ENCODE peak calls at places on chromosomes 3 and 15, in six cellular contexts. O is HepG2, R is GM12878, Z is K562, N is SK-N-SH, L is H1. U is an unnamed sample.

GRCh38 chr15:32908921-32909320 is 191.1 kb downstream of the GREM1 start:
- DNase-seq in R (no peak), O (no peak), N (no peak), Z (no peak), L (no peak), U (no peak)

GRCh38 chr3:3635109-3635508 is 164.1 kb upstream of the LRRN1 start:
- DNase-seq in Z (no peak), R (no peak), N (no peak), O (no peak), L (no peak), U (no peak)

GRCh38 chr15:68389936-68390790 is 41.8 kb downstream of the ITGA11 start:
- DNase-seq in O (no peak), N (no peak), R (peak; percentile 37), L (peak; percentile 20), Z (no peak), U (no peak)

GRCh38 chr3:50457988-50458387 is 45.4 kb downstream of the CACNA2D2 start:
- DNase-seq in R (no peak), N (no peak), L (no peak), O (no peak), Z (no peak), U (no peak)

GRCh38 chr3:102229062-102229655 is 205.7 kb upstream of the ZPLD1 start:
- DNase-seq in N (peak; percentile 41), O (peak; percentile 51), Z (peak; percentile 39), R (peak; percentile 61), L (peak; percentile 86), U (peak; percentile 76)

GRCh38 chr3:129017531-129017899 is 16.4 kb downstream of the EFCC1 start:
- DNase-seq in Z (no peak), O (no peak), R (no peak), N (no peak), L (no peak), U (no peak)

GRCh38 chr15:83053151-83053550 is 13.9 kb downstream of the BTBD1 start:
- DNase-seq in Z (no peak), O (no peak), N (no peak), L (no peak), R (no peak), U (no peak)

GRCh38 chr15:73941044-73941443 is 14.8 kb downstream of the LOXL1 start:
- DNase-seq in N (no peak), L (no peak), R (no peak), Z (no peak), O (no peak), U (no peak)

GRCh38 chr3:89059201-89059600 is 48.2 kb upstream of the EPHA3 start:
- DNase-seq in R (no peak), L (no peak), N (no peak), O (no peak), Z (no peak), U (no peak)

GRCh38 chr3:17260257-17260656 is 375.5 kb downstream of the PLCL2 start:
- DNase-seq in R (no peak), Z (no peak), N (no peak), O (no peak), L (no peak), U (no peak)

GRCh38 chr3:13277130-13277783 is 142.9 kb downstream of the NUP210 start:
- DNase-seq in O (no peak), R (no peak), N (no peak), Z (no peak), L (no peak), U (no peak)

GRCh38 chr3:157120071-157120892 is 39.7 kb downstream of the CCNL1 start:
- DNase-seq in L (no peak), Z (no peak), R (no peak), N (no peak), O (peak; percentile 93), U (no peak)

GRCh38 chr3:138331143-138331894 is 1.7 kb upstream of the NME9 start:
- DNase-seq in L (no peak), O (no peak), N (no peak), Z (no peak), R (no peak), U (no peak)

GRCh38 chr3:112718516-112718915 is 77.6 kb upstream of the CCDC80 start:
- DNase-seq in O (no peak), N (no peak), R (no peak), Z (no peak), L (no peak), U (no peak)

GRCh38 chr3:119352235-119352634 is 58.1 kb downstream of the ARHGAP31 start:
- DNase-seq in Z (no peak), O (no peak), L (no peak), N (no peak), R (peak; percentile 79), U (peak; percentile 71)

GRCh38 chr15:90085565-90085964 is 16.7 kb downstream of the IDH2 start:
- DNase-seq in Z (no peak), R (no peak), O (no peak), L (no peak), N (no peak), U (no peak)

GRCh38 chr3:195872800-195873199 is 35.6 kb downstream of the TNK2 start:
- DNase-seq in R (no peak), L (no peak), Z (no peak), O (no peak), N (no peak), U (no peak)

GRCh38 chr15:93029613-93030429 is 59.2 kb downstream of the RGMA start:
- DNase-seq in O (no peak), L (peak; percentile 49), N (no peak), R (no peak), Z (no peak), U (no peak)

GRCh38 chr15:31228980-31229826 is 97.4 kb upstream of the KLF13 start:
- DNase-seq in O (peak; percentile 58), R (peak; percentile 91), L (no peak), N (no peak), Z (no peak), U (no peak)

GRCh38 chr15:42511010-42511396 is 15.6 kb downstream of the SNAP23 start:
- DNase-seq in R (no peak), N (no peak), O (no peak), L (no peak), Z (no peak), U (peak; percentile 55)

GRCh38 chr3:161107311-161107710 is 2.2 kb upstream of the B3GALNT1 start:
- DNase-seq in O (no peak), R (no peak), Z (no peak), L (no peak), N (no peak), U (no peak)

GRCh38 chr15:70518201-70519003 is 245.0 kb downstream of the UACA start:
- DNase-seq in N (no peak), O (no peak), L (no peak), R (no peak), Z (no peak), U (no peak)

GRCh38 chr3:192170659-192171058 is 556.7 kb downstream of the FGF12 start:
- DNase-seq in O (no peak), N (no peak), Z (no peak), L (no peak), R (no peak), U (no peak)

GRCh38 chr3:170132335-170132734 is 49.2 kb downstream of the PHC3 start:
- DNase-seq in Z (peak; percentile 41), R (no peak), O (no peak), N (no peak), L (no peak), U (no peak)

GRCh38 chr3:146865175-146865755 is 260.1 kb upstream of the PLSCR5 start:
- DNase-seq in R (no peak), N (no peak), O (no peak), L (no peak), Z (no peak), U (no peak)

DNA sequence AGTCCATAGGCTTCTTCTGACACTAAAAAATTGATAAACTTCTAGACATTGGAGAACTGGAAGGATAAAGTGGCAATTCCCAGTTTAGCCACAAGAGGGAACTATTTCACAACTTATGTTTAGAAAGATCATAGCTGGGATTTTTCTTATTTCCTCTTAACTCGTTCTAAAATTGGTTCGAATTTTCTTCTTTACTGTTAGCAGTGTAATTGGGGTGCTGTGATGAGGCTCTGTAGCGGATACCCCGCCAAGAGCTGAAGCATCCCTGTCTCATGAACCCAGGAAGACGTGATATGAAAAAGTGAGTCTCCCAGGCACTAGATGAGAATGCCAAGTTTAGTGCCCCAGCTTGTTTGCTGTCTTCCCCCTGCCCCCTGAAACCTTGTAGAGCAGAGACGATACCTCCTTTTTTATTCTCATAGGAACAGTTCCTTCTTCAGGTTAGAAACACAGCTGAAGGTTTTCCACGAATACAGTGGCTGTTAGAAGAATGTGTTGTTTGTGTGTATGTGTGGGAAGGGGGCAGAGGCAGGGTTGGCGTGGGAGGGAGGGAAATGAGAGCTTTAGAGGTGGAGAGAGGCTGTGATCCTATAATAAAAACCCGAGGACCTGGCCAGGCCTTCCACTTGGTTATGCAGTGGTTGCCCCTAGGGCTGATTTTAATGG is 85.2 kb downstream of the PDCD6IP start:
- DNase-seq in N (peak; percentile 32), R (no peak), O (peak; percentile 39), L (no peak), Z (peak; percentile 63), U (peak; percentile 17)
- TF ChIP-seq GABPA in N (no peak), R (no peak), O (no peak), L (no peak), Z (no peak), U (no peak)

DNA sequence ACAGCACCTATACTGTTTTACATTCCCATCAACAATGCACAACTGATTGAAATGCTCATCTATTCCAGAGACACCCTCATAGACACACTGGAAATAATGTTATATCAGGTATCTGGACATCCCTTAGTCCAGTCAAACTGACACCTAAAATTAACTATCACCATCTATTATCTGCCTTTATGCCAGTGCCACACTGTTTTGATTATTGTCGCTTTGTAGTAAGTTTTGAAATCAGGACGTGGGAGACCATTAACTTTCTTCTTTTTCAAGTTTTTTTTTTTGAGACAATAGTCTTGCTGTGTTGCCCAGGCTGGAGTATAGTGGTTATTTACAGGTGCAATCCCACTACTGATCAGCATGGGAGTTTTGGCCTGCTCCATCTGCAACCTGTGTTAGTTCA is 9.4 kb upstream of the KLHL40 start:
- DNase-seq in O (no peak), L (no peak), R (no peak), N (no peak), Z (no peak), U (no peak)
- TF ChIP-seq GABPA in O (no peak), L (no peak), R (no peak), N (no peak), Z (no peak), U (no peak)

DNA sequence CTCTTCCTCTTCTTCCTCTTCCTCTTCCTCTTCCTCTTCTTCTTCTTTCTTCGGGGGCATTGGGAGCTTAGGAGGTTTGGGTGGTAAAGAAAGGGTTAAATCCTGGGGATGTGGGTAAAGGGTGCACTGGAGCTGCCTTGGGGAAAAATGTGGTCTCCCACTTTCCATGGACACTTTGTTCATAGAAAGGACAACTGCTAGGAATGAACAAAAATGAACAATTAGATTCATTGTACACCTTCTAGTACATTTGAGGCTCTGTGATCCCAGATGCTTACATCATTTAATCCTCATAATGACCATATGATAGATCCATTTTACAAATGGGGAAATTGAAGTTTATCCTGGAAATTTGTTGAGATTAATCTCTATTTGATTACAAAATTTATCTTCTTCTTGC is 699.7 kb downstream of the TUSC7 start:
- DNase-seq in N (no peak), Z (no peak), R (no peak), L (no peak), O (no peak), U (no peak)
- TF ChIP-seq GABPA in N (no peak), Z (no peak), R (no peak), L (no peak), O (no peak), U (no peak)

DNA sequence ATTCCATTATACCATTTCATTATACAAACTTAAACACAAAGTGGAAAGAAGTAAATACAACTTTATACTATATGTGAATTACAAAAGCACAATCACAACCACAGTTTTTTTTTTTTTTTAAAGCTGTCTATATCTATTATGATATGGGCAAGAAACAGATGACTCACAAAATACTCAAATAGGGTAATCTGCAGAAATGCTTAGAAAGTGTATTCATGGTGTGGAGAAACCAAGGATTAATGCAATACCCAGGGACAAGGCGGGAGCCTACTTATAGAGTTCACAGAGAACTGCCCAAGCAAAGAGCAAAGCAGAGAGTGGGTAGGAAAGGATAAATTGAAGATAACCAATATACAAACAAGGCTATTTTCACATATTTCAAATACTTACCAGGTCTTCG is 332.0 kb downstream of the FHIT start:
- DNase-seq in Z (no peak), R (no peak), N (no peak), O (no peak), L (no peak), U (no peak)
- TF ChIP-seq GABPA in Z (no peak), R (no peak), N (no peak), O (no peak), L (no peak), U (no peak)